ENCODE peak calls at places on chromosomes 1 and 21, in ten cellular contexts. T is A549, R is tibial nerve, V is stomach, Z is transverse colon, J is HepG2, N is ovary, K is K562, O is sigmoid colon, M is GM12878. B is an unnamed sample.

GRCh38 chr1:11471473-11471872 is 7.5 kb upstream of the DISP3 start:
- DNase-seq in O (no peak), Z (no peak), K (no peak), V (no peak), R (no peak), M (no peak), J (no peak), T (no peak), N (no peak), B (no peak)

GRCh38 chr1:44640178-44640865 is 34.0 kb downstream of the TMEM53 start:
- DNase-seq in M (no peak), K (no peak), V (no peak), R (no peak), O (no peak), T (no peak), N (no peak), Z (no peak), J (no peak), B (no peak)

GRCh38 chr1:22712502-22713271 is 2.0 kb downstream of the EPHB2 start:
- DNase-seq in V (no peak), Z (peak; percentile 48), T (no peak), O (no peak), J (no peak), K (no peak), N (peak; percentile 45), R (no peak), M (no peak), B (no peak)

GRCh38 chr1:12615916-12616708 is 1.9 kb downstream of the DHRS3 start:
- DNase-seq in J (peak; percentile 97), Z (peak; percentile 63), T (no peak), O (peak; percentile 88), K (peak; percentile 53), R (peak; percentile 45), N (no peak), V (peak; percentile 85), M (no peak), B (no peak)

GRCh38 chr1:227869281-227869842 is 53.9 kb downstream of the PRSS38 start:
- DNase-seq in N (no peak), T (no peak), R (no peak), Z (no peak), K (no peak), V (peak; percentile 11), M (no peak), J (no peak), O (no peak), B (no peak)

GRCh38 chr1:29746076-29746665 is 509.8 kb downstream of the PTPRU start:
- DNase-seq in R (no peak), V (no peak), M (no peak), N (no peak), J (no peak), O (peak; percentile 36), T (no peak), Z (no peak), K (no peak), B (peak; percentile 72)

GRCh38 chr1:84122780-84123382 is 21.2 kb upstream of the PRKACB start:
- DNase-seq in N (no peak), R (peak; percentile 67), J (peak; percentile 38), V (peak; percentile 59), T (peak; percentile 7), K (peak; percentile 16), O (peak; percentile 53), Z (peak; percentile 60), M (no peak), B (no peak)

GRCh38 chr1:63980706-63981407 is 207.0 kb downstream of the ROR1 start:
- DNase-seq in Z (no peak), J (no peak), T (no peak), M (no peak), R (no peak), K (no peak), O (no peak), N (no peak), V (peak; percentile 62), B (no peak)

GRCh38 chr1:236471653-236472052 is 52.1 kb upstream of the LGALS8 start:
- DNase-seq in M (no peak), O (no peak), K (no peak), T (no peak), N (no peak), V (no peak), J (no peak), R (no peak), Z (no peak), B (no peak)

GRCh38 chr1:24914226-24915069 is 15.6 kb downstream of the RUNX3 start:
- DNase-seq in O (no peak), J (peak; percentile 53), N (no peak), R (no peak), T (no peak), M (no peak), V (no peak), K (no peak), Z (peak; percentile 57), B (peak; percentile 62)

GRCh38 chr1:110341146-110341871 is 2.1 kb downstream of the RBM15 start:
- DNase-seq in V (no peak), K (peak; percentile 53), T (no peak), J (no peak), N (peak; percentile 31), Z (no peak), O (no peak), M (no peak), R (no peak), B (no peak)

GRCh38 chr21:14862794-14863720 is 201.7 kb downstream of the NRIP1 start:
- DNase-seq in M (no peak), J (peak; percentile 13), T (no peak), N (no peak), O (no peak), Z (no peak), K (peak; percentile 17), V (no peak), R (no peak), B (no peak)

GRCh38 chr21:26157842-26158241 is 12.7 kb downstream of the APP start:
- DNase-seq in N (no peak), J (no peak), V (no peak), R (no peak), O (no peak), T (no peak), Z (no peak), K (no peak), M (no peak), B (no peak)

GRCh38 chr21:32648165-32648564 is 36.0 kb upstream of the CFAP298 start:
- DNase-seq in T (no peak), R (no peak), N (no peak), K (no peak), J (no peak), Z (no peak), M (no peak), O (no peak), V (no peak), B (no peak)

GRCh38 chr1:95534985-95535384 is 301.0 kb downstream of the RWDD3 start:
- DNase-seq in V (no peak), O (no peak), M (no peak), J (no peak), K (no peak), N (no peak), R (no peak), Z (no peak), T (no peak), B (no peak)

GRCh38 chr21:41170442-41170841 is 2.5 kb downstream of the BACE2 start:
- DNase-seq in O (no peak), R (peak; percentile 18), V (peak; percentile 66), Z (peak; percentile 62), N (no peak), J (peak; percentile 29), M (no peak), K (peak; percentile 58), T (peak; percentile 56), B (no peak)
- TF ChIP-seq EP300 in O (no peak), R (no peak), V (no peak), Z (no peak), N (no peak), J (no peak), M (no peak), K (no peak), T (no peak), B (no peak)

DNA sequence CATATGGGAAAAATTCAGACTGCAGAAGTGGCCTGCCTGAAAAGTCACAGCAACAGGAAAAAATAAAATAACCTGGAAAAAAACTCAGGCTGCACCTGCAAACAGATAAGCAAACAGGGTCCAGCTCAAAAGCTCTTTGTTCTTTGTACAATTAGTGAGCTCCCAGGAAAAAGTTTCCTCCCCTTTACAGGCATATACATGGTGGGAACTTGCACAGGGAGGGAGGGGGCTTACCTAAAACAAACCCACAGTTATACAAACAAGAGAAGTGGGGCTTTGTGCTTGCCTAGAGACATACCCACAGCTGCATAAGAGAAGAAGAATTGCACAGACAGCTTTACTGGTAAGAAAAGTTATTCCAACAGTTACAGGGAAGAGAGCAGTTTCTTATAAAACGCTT is 31.7 kb upstream of the COG2 start:
- DNase-seq in V (no peak), K (no peak), M (no peak), N (no peak), Z (no peak), R (no peak), J (peak; percentile 56), T (no peak), O (no peak), B (no peak)
- TF ChIP-seq CTCF in V (no peak), K (no peak), M (no peak), N (no peak), Z (no peak), R (no peak), J (no peak), T (no peak), O (no peak), B (no peak)

GRCh38 chr1:151061012-151061401 is 810 bp downstream of the MLLT11 start:
- DNase-seq in Z (no peak), O (peak; percentile 52), T (no peak), V (no peak), M (no peak), K (no peak), N (no peak), J (no peak), R (no peak), B (no peak)
- TF ChIP-seq EP300 in Z (no peak), O (no peak), T (no peak), V (no peak), M (no peak), K (no peak), N (no peak), J (no peak), R (no peak), B (no peak)

GRCh38 chr1:41025979-41026819 is 4.7 kb upstream of the SLFNL1 start:
- DNase-seq in J (no peak), V (no peak), Z (no peak), T (no peak), K (no peak), R (no peak), O (no peak), N (no peak), M (no peak), B (peak; percentile 22)

GRCh38 chr1:41022424-41022823 is 899 bp upstream of the SLFNL1 start:
- DNase-seq in M (no peak), V (no peak), R (no peak), J (no peak), K (no peak), T (no peak), N (no peak), O (no peak), Z (no peak), B (no peak)

GRCh38 chr1:41024953-41025352 is 3.4 kb upstream of the SLFNL1 start:
- DNase-seq in T (no peak), Z (no peak), M (no peak), K (no peak), N (no peak), V (no peak), O (no peak), R (no peak), J (no peak), B (no peak)

GRCh38 chr1:41021526-41022308 is at the start of gene SLFNL1:
- DNase-seq in R (no peak), J (no peak), K (no peak), T (no peak), N (no peak), O (no peak), V (no peak), M (no peak), Z (no peak), B (no peak)

GRCh38 chr1:41023279-41023990 is 1.9 kb upstream of the SLFNL1 start:
- DNase-seq in T (no peak), K (peak; percentile 67), M (no peak), V (no peak), Z (no peak), J (peak; percentile 16), N (no peak), R (no peak), O (no peak), B (no peak)
- TF ChIP-seq CTCF in T (no peak), K (peak; percentile 49), M (no peak), V (no peak), Z (no peak), J (peak; percentile 63), N (peak; percentile 20), R (no peak), O (no peak), B (no peak)